ENCODE peak calls at places on chromosome 16, in eight cellular contexts. B is tibial artery, N is dorsolateral prefrontal cortex, P is adrenal gland, C is RWPE1, U is heart right ventricle, E is hepatocyte, V is OCI-LY7. F is an unnamed sample.
A peak's percentile ranks its signal among the peaks of the same experiment; 100 is the strongest.

GRCh38 chr16:30459456-30459855 is 13.1 kb upstream of the ITGAL start:
- DNase-seq in B (no peak), N (no peak), P (no peak), C (no peak), U (no peak), E (no peak), V (peak; percentile 41), F (no peak)

GRCh38 chr16:31451681-31452351 is 7.5 kb upstream of the ARMC5 start:
- DNase-seq in B (peak; percentile 34), N (no peak), P (peak; percentile 81), C (peak; percentile 71), U (peak; percentile 47), E (peak; percentile 89), V (peak; percentile 46), F (no peak)

GRCh38 chr16:4795828-4796572 is 831 bp downstream of the SMIM22 start:
- DNase-seq in B (no peak), N (no peak), P (no peak), C (no peak), U (no peak), E (no peak), V (no peak), F (no peak)

GRCh38 chr16:54000361-54000760 is 286.2 kb downstream of the IRX3 start:
- DNase-seq in B (no peak), N (no peak), P (no peak), C (no peak), U (no peak), E (no peak), V (no peak), F (no peak)

GRCh38 chr16:78655481-78656114 is 556.1 kb downstream of the WWOX start:
- DNase-seq in B (no peak), N (no peak), P (no peak), C (no peak), U (no peak), E (no peak), V (no peak), F (no peak)

GRCh38 chr16:77748426-77748825 is 26.1 kb downstream of the NUDT7 start:
- DNase-seq in B (no peak), N (no peak), P (no peak), C (no peak), U (no peak), E (no peak), V (no peak), F (no peak)

GRCh38 chr16:86854895-86855294 is 276.5 kb downstream of the FOXL1 start:
- DNase-seq in B (no peak), N (no peak), P (no peak), C (no peak), U (no peak), E (peak; percentile 55), V (no peak), F (no peak)

GRCh38 chr16:9225527-9226316 is 134.3 kb downstream of the HAPSTR1 start:
- DNase-seq in B (no peak), N (peak; percentile 46), P (no peak), C (no peak), U (no peak), E (peak; percentile 11), V (peak; percentile 39), F (no peak)

GRCh38 chr16:11708421-11708820 is 34.2 kb downstream of the TXNDC11 start:
- DNase-seq in B (no peak), N (no peak), P (no peak), C (no peak), U (no peak), E (no peak), V (no peak), F (no peak)

GRCh38 chr16:85490971-85491771 is 122.0 kb upstream of the GSE1 start:
- DNase-seq in B (no peak), N (no peak), P (no peak), C (no peak), U (no peak), E (peak; percentile 30), V (peak; percentile 70), F (no peak)

GRCh38 chr16:82004651-82005490 is 6.4 kb downstream of the SDR42E1 start:
- DNase-seq in B (no peak), N (no peak), P (no peak), C (no peak), U (no peak), E (no peak), V (no peak), F (no peak)

GRCh38 chr16:15946257-15947044 is 3.0 kb upstream of the ABCC1 start:
- DNase-seq in B (no peak), N (no peak), P (no peak), C (peak; percentile 77), U (no peak), E (peak; percentile 21), V (no peak), F (no peak)

GRCh38 chr16:177394-177822 is 928 bp downstream of the HBA1 start:
- DNase-seq in B (no peak), N (no peak), P (no peak), C (no peak), U (no peak), E (peak; percentile 23), V (no peak), F (no peak)

GRCh38 chr16:20884240-20884556 is 16.0 kb downstream of the DCUN1D3 start:
- DNase-seq in B (no peak), N (no peak), P (no peak), C (no peak), U (no peak), E (peak; percentile 51), V (no peak), F (no peak)

GRCh38 chr16:50197582-50197981 is 44.5 kb downstream of the TENT4B start:
- DNase-seq in B (no peak), N (no peak), P (no peak), C (no peak), U (no peak), E (no peak), V (peak; percentile 51), F (no peak)

GRCh38 chr16:50201784-50202183 is 48.7 kb downstream of the TENT4B start:
- DNase-seq in B (no peak), N (no peak), P (no peak), C (no peak), U (no peak), E (no peak), V (no peak), F (no peak)

GRCh38 chr16:50195756-50196155 is 42.6 kb downstream of the TENT4B start:
- DNase-seq in B (no peak), N (no peak), P (no peak), C (no peak), U (no peak), E (no peak), V (no peak), F (no peak)

GRCh38 chr16:50196736-50197135 is 43.6 kb downstream of the TENT4B start:
- DNase-seq in B (no peak), N (no peak), P (no peak), C (no peak), U (no peak), E (no peak), V (peak; percentile 32), F (no peak)

DNA sequence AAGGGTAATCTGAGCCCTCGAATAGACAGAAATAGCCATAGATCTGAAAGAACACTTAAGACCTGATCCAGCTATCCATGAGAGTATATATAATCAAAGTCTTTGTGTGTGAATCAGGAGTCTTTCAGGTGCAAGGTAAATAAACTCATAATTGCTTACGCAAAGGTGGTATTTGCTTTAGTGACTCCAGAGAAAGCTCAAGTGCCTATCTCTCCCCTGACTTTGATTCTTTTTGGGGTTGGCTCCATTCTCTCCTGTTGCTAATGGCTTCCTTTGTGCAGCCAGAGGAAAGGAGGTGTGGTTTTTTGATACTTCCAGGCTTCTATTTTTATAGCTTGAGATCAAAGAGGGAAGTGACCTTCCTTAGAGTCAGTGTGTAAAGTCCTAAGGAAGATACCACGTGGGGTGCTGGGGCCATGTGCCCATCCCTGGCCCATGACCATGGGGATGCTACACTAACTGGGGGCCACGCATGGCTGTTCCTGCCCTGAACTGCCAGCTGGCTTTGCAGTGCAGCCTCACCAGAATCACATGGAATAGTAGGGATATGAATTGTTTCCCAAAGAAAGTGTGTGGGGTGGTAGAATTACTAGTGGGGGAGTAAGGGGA is 45.8 kb downstream of the TENT4B start:
- DNase-seq in B (no peak), N (no peak), P (no peak), C (no peak), U (no peak), E (no peak), V (no peak), F (no peak)
- TF ChIP-seq CTCF in B (no peak), N (no peak), P (no peak), C (no peak), U (no peak), E (no peak), V (no peak), F (no peak)

GRCh38 chr16:68885321-68885720 is 42.0 kb downstream of the TANGO6 start:
- DNase-seq in B (no peak), N (no peak), P (no peak), C (no peak), U (no peak), E (no peak), V (no peak), F (no peak)
- H3K27ac ChIP-seq in B (no peak overlapping the region), N (no peak overlapping the region), P (no peak overlapping the region), C (no peak overlapping the region), U (no peak overlapping the region), E (no peak overlapping the region), V (no peak overlapping the region), F (no peak overlapping the region)

DNA sequence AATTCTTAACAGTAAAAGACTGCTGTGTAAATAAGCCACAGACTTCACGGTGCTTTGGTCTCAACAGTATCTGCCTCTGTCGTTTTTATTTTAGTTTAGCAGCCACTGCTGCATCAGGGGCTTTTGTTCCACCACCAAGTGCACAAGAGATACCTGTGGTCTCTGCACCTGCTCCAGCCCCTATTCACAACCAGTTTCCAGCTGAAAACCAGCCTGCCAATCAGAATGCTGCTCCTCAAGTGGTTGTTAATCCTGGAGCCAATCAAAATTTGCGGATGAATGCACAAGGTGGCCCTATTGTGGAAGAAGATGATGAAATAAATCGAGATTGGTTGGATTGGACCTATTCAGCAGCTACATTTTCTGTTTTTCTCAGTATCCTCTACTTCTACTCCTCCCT is 7.9 kb downstream of the HERPUD1 start:
- DNase-seq in B (no peak), N (no peak), P (no peak), C (no peak), U (no peak), E (no peak), V (no peak), F (no peak)
- TF ChIP-seq CTCF in B (no peak), N (no peak), P (no peak), C (no peak), U (no peak), E (no peak), V (no peak), F (no peak)

GRCh38 chr16:27244363-27244755 is 24.2 kb downstream of the NSMCE1 start:
- DNase-seq in B (no peak), N (no peak), P (no peak), C (no peak), U (no peak), E (no peak), V (no peak), F (no peak)

GRCh38 chr16:27243725-27244362 is 24.7 kb downstream of the NSMCE1 start:
- DNase-seq in B (no peak), N (no peak), P (no peak), C (no peak), U (no peak), E (no peak), V (no peak), F (no peak)

GRCh38 chr16:27241658-27242057 is 26.9 kb downstream of the NSMCE1 start:
- DNase-seq in B (no peak), N (no peak), P (no peak), C (no peak), U (no peak), E (no peak), V (no peak), F (no peak)

GRCh38 chr16:27242398-27242797 is 26.2 kb downstream of the NSMCE1 start:
- DNase-seq in B (no peak), N (no peak), P (no peak), C (no peak), U (no peak), E (peak; percentile 7), V (no peak), F (no peak)

GRCh38 chr16:27242868-27243590 is 25.5 kb downstream of the NSMCE1 start:
- DNase-seq in B (peak; percentile 72), N (no peak), P (no peak), C (no peak), U (no peak), E (no peak), V (no peak), F (no peak)
- H3K27ac ChIP-seq in B (peak overlapping the region; percentile 80), N (peak overlapping the region; percentile 66), P (peak overlapping the region; percentile 18), C (no peak overlapping the region), U (peak overlapping the region; percentile 73), E (peak overlapping the region; percentile 73), V (no peak overlapping the region), F (peak overlapping the region; percentile 92)

F was measured in coronary artery.